ENCODE peak calls at places on chromosome X, in four cellular contexts. G is upper lobe of left lung, L is cardiac fibroblast, K is thyroid gland. Z is an unnamed sample.

GRCh38 chrX:137575596-137576255 is 9.8 kb downstream of the ZIC3 start:
- DNase-seq in G (no peak), L (no peak), K (no peak), Z (no peak)

GRCh38 chrX:119541188-119541587 is 24.0 kb downstream of the STEEP1 start:
- DNase-seq in G (no peak), L (peak), K (peak), Z (no peak)

GRCh38 chrX:21963736-21964135 is 23.2 kb downstream of the SMS start:
- DNase-seq in G (no peak), L (peak), K (peak), Z (no peak)

GRCh38 chrX:54208531-54208930 is 25.5 kb upstream of the FAM120C start:
- DNase-seq in G (no peak), L (peak), K (no peak), Z (no peak)

GRCh38 chrX:154734101-154734781 is 16.6 kb downstream of the GAB3 start:
- DNase-seq in G (no peak), L (peak), K (peak), Z (peak)

GRCh38 chrX:4850312-4850711 is 1136.9 kb upstream of the PRKX start:
- DNase-seq in G (no peak), L (no peak), K (no peak), Z (no peak)

GRCh38 chrX:142601792-142602191 is 396.7 kb upstream of the MAGEC2 start:
- DNase-seq in G (no peak), L (no peak), K (no peak), Z (no peak)

GRCh38 chrX:155068165-155068564 is 2.8 kb downstream of the CMC4 start:
- DNase-seq in G (no peak), L (peak), K (no peak), Z (peak)

GRCh38 chrX:25002658-25003015 is 13.1 kb downstream of the ARX start:
- DNase-seq in G (no peak), L (no peak), K (no peak), Z (no peak)

GRCh38 chrX:97366246-97366645 is 482.5 kb downstream of the RPA4 start:
- DNase-seq in G (no peak), L (peak), K (no peak), Z (no peak)

GRCh38 chrX:149037301-149037700 is 467.8 kb downstream of the IDS start:
- DNase-seq in G (no peak), L (peak), K (no peak), Z (no peak)

GRCh38 chrX:69307736-69308135 is 142.5 kb upstream of the PJA1 start:
- DNase-seq in G (no peak), L (no peak), K (no peak), Z (no peak)

GRCh38 chrX:23901805-23902204 is 5.9 kb downstream of the APOO start:
- DNase-seq in G (no peak), L (peak), K (peak), Z (peak)

GRCh38 chrX:105190252-105190853 is 30.1 kb downstream of the TEX13A start:
- DNase-seq in G (no peak), L (peak), K (peak), Z (peak)

GRCh38 chrX:132737743-132738142 is 220.7 kb downstream of the HS6ST2 start:
- DNase-seq in G (no peak), L (no peak), K (peak), Z (peak)

DNA sequence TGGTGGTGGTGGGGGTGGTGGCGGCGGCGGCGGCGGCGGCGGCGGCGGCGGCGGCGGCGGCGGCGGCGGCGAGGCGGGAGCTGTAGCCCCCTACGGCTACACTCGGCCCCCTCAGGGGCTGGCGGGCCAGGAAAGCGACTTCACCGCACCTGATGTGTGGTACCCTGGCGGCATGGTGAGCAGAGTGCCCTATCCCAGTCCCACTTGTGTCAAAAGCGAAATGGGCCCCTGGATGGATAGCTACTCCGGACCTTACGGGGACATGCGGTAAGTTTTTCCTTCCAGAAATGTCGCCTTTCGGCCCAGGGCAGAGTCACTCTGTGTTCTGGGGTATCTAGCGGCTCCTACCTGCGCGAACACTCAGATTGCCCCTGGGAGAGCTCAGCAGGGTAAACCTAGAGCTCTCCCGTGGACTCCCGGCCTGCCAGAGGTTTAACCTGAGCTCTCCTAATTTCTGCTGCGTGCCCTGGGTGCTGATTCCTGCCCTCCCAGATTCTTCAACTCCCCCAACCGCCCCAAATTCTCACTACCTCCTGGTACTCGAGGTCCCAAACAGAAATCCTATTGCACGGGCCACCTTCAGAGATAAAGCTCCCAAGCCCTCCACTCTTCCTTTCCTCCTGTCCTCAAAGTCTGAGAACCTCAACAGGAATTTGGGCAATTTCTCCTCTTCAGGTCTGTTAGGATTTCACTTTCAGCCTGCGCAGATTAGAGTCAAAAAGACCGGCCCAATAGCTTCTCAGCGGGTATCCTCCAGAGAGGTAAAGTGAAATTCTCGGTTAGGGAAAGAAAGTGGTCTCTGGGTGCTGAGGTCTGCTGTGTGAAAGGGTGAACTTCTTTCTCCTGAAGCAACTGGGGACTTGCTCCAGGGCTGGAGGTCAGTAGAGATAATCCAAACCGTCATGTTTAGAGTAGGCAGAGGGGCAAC is 2.9 kb downstream of the AR start:
- DNase-seq in G (no peak), L (no peak), K (peak), Z (no peak)
- H3K4me3 ChIP-seq in G (no peak), L (peak), K (no peak), Z (no peak)

GRCh38 chrX:33062016-33062415 is 149.3 kb downstream of the DMD start:
- DNase-seq in G (no peak), L (no peak), K (no peak), Z (no peak)
- H3K4me3 ChIP-seq in G (no peak), L (no peak), K (no peak), Z (no peak)

GRCh38 chrX:47573334-47574095 is 8.7 kb upstream of the TIMP1 start:
- DNase-seq in G (no peak), L (peak), K (no peak), Z (no peak)
- H3K4me3 ChIP-seq in G (no peak), L (peak), K (no peak), Z (no peak)

DNA sequence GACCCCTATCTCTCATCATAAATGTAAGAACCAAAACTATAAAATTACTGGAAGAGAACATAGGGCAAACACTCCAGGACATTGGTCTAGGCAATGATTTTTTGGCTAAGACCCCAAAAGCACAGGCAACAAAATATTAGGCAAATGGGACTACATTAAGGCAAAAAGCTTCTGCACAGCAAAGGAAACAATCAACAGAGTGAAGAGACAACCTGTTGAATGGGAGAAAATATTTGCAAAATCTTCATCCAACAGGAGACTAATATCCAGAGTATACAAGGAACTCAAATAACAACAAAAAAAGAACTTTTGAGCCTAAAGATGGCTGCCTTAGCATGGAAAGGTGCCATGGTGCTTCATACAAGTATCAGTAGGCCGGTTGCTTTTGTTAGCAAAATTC is 111.1 kb upstream of the FMR1 start:
- DNase-seq in G (no peak), L (no peak), K (no peak), Z (no peak)
- H3K4me3 ChIP-seq in G (no peak), L (no peak), K (no peak), Z (no peak)

DNA sequence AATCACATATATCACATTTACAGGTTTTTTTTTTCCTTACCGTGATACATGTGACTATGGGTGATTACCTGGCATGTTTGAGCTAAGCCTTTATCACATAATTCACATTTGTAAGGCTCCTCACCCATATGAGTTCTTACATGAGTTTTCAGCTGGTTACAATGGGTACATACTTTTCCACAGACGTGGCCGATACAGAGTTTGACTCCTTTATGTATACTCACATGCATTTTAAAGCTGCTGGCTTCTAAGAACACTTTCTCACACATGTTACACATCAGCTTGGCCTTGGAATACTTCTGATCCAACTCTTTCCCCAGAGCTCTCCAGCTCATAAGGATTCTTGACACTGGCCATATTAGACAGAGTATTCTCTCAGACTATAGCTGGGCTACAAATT is 66.3 kb downstream of the TAB3 start:
- DNase-seq in G (no peak), L (peak), K (no peak), Z (no peak)
- H3K4me3 ChIP-seq in G (no peak), L (no peak), K (no peak), Z (no peak)

GRCh38 chrX:43971966-43972961 is 926 bp downstream of the NDP start:
- DNase-seq in G (no peak), L (peak), K (no peak), Z (no peak)
- H3K4me3 ChIP-seq in G (no peak), L (peak), K (no peak), Z (no peak)